ENCODE peak calls at places on chromosomes 7 and 10, in five cellular contexts. One of them, this sample, is unnamed.

GRCh38 chr7:131835141-131835540 is 278.7 kb upstream of the PODXL start:
- ATAC-seq in HCT116: no peak
- ATAC-seq in K562: no peak
- ATAC-seq in HepG2: no peak
- ATAC-seq in GM12878: no peak
- ATAC-seq in this sample: no peak

GRCh38 chr7:36116347-36117200 is 36.5 kb upstream of the EEPD1 start:
- ATAC-seq in HepG2: peak; percentile 66
- ATAC-seq in GM12878: no peak
- ATAC-seq in K562: no peak
- ATAC-seq in HCT116: peak; percentile 37
- ATAC-seq in this sample: no peak

GRCh38 chr10:84497978-84498377 is 169.6 kb downstream of the CCSER2 start:
- ATAC-seq in K562: no peak
- ATAC-seq in HepG2: peak; percentile 96
- ATAC-seq in GM12878: no peak
- ATAC-seq in HCT116: no peak
- ATAC-seq in this sample: no peak

GRCh38 chr7:123741940-123742339 is 6.9 kb downstream of the WASL start:
- ATAC-seq in GM12878: peak; percentile 18
- ATAC-seq in K562: no peak
- ATAC-seq in HCT116: no peak
- ATAC-seq in HepG2: peak; percentile 20
- ATAC-seq in this sample: no peak

GRCh38 chr7:115678049-115678982 is 352.2 kb downstream of the TFEC start:
- ATAC-seq in GM12878: no peak
- ATAC-seq in K562: no peak
- ATAC-seq in HepG2: peak; percentile 98
- ATAC-seq in HCT116: no peak
- ATAC-seq in this sample: no peak

GRCh38 chr10:124450010-124450782 is at the start of gene NKX1-2:
- ATAC-seq in HepG2: peak; percentile 47
- ATAC-seq in GM12878: no peak
- ATAC-seq in HCT116: peak; percentile 86
- ATAC-seq in K562: no peak
- ATAC-seq in this sample: no peak

GRCh38 chr10:36489928-36490279 is 635.5 kb upstream of the ANKRD30A start:
- ATAC-seq in HepG2: no peak
- ATAC-seq in K562: no peak
- ATAC-seq in GM12878: no peak
- ATAC-seq in HCT116: no peak
- ATAC-seq in this sample: no peak

GRCh38 chr10:72186633-72187330 is 29.0 kb upstream of the ANAPC16 start:
- ATAC-seq in K562: peak; percentile 34
- ATAC-seq in HCT116: no peak
- ATAC-seq in HepG2: no peak
- ATAC-seq in GM12878: no peak
- ATAC-seq in this sample: peak; percentile 96

GRCh38 chr10:72567421-72567820 is 58.5 kb downstream of the MICU1 start:
- ATAC-seq in HCT116: peak; percentile 80
- ATAC-seq in HepG2: no peak
- ATAC-seq in GM12878: no peak
- ATAC-seq in K562: no peak
- ATAC-seq in this sample: no peak

GRCh38 chr10:84415539-84416244 is 87.3 kb downstream of the CCSER2 start:
- ATAC-seq in GM12878: no peak
- ATAC-seq in HCT116: no peak
- ATAC-seq in HepG2: no peak
- ATAC-seq in K562: no peak
- ATAC-seq in this sample: no peak

GRCh38 chr7:131197920-131198610 is 129.6 kb upstream of the MKLN1 start:
- ATAC-seq in HepG2: no peak
- ATAC-seq in K562: no peak
- ATAC-seq in GM12878: no peak
- ATAC-seq in HCT116: peak; percentile 67
- ATAC-seq in this sample: no peak

GRCh38 chr7:2719007-2719406 is 31.0 kb downstream of the AMZ1 start:
- ATAC-seq in GM12878: peak; percentile 68
- ATAC-seq in HepG2: peak; percentile 61
- ATAC-seq in K562: no peak
- ATAC-seq in HCT116: peak; percentile 74
- ATAC-seq in this sample: no peak
- TF ChIP-seq CTCF in GM12878: peak; percentile 70
- TF ChIP-seq CTCF in HepG2: peak; percentile 64
- TF ChIP-seq CTCF in K562: peak; percentile 46
- TF ChIP-seq CTCF in HCT116: peak; percentile 30
- TF ChIP-seq CTCF in this sample: peak; percentile 33

DNA sequence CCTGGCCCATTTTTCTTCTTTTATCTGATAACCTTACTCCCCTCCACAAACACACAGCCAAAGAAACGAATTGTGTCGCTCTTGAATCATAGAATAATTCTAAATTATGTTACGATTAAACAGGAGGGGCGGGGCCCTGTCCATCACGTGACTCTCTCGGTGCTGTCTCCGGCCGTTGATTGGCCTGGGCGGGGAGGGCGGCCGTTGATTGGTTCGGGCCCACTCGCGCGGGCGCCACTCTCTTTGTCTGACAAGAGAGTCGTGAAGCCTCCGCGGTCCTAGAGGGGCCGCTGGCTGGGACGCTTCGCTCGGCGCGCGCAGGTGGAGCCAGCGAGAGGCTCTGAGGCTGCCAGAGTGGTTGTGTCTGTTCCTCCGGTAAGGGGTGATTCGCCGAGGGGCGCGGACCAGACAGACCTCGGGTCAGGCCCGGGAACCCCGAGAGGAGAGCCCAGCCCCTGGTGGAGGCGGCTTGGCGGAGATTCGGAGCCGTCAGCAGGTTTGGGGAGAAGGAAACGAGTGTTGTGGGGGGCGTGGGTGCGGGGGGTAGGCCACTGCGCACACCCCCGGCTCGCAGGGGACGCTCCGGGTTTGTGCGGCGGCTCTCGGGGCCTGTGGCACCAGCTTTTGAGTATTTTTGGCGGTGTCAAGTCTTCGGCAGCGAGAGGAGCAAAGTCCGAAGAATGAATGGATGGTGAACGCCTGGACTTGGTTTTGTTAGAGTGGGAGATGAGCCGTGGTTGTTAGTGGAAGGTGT is at the start of gene ZNF789:
- ATAC-seq in HCT116: peak; percentile 95
- ATAC-seq in K562: peak; percentile 97
- ATAC-seq in GM12878: peak; percentile 99
- ATAC-seq in HepG2: peak; percentile 95
- ATAC-seq in this sample: peak; percentile 100
- TF ChIP-seq POLR2A in HCT116: peak; percentile 74
- TF ChIP-seq POLR2A in K562: peak; percentile 94
- TF ChIP-seq POLR2A in GM12878: peak; percentile 92
- TF ChIP-seq POLR2A in HepG2: peak; percentile 79
- TF ChIP-seq POLR2A in this sample: peak; percentile 21

GRCh38 chr10:8060010-8060703 is 5.7 kb downstream of the GATA3 start:
- ATAC-seq in K562: no peak
- ATAC-seq in HepG2: no peak
- ATAC-seq in GM12878: peak; percentile 52
- ATAC-seq in HCT116: no peak
- ATAC-seq in this sample: no peak

GRCh38 chr10:8059191-8059936 is 4.9 kb downstream of the GATA3 start:
- ATAC-seq in HepG2: peak; percentile 25
- ATAC-seq in HCT116: no peak
- ATAC-seq in K562: no peak
- ATAC-seq in GM12878: no peak
- ATAC-seq in this sample: no peak

GRCh38 chr10:8063128-8063908 is 8.8 kb downstream of the GATA3 start:
- ATAC-seq in HepG2: no peak
- ATAC-seq in K562: no peak
- ATAC-seq in GM12878: no peak
- ATAC-seq in HCT116: no peak
- ATAC-seq in this sample: no peak

GRCh38 chr10:8060704-8061121 is 6.2 kb downstream of the GATA3 start:
- ATAC-seq in HepG2: no peak
- ATAC-seq in HCT116: no peak
- ATAC-seq in K562: no peak
- ATAC-seq in GM12878: peak; percentile 14
- ATAC-seq in this sample: no peak

GRCh38 chr10:8061274-8062211 is 7.1 kb downstream of the GATA3 start:
- ATAC-seq in K562: peak; percentile 24
- ATAC-seq in GM12878: peak; percentile 65
- ATAC-seq in HepG2: no peak
- ATAC-seq in HCT116: no peak
- ATAC-seq in this sample: no peak
- TF ChIP-seq POLR2AphosphoS5 in K562: no peak
- TF ChIP-seq POLR2AphosphoS5 in GM12878: no peak
- TF ChIP-seq POLR2AphosphoS5 in HepG2: no peak
- TF ChIP-seq POLR2AphosphoS5 in HCT116: no peak
- TF ChIP-seq POLR2AphosphoS5 in this sample: no peak

DNA sequence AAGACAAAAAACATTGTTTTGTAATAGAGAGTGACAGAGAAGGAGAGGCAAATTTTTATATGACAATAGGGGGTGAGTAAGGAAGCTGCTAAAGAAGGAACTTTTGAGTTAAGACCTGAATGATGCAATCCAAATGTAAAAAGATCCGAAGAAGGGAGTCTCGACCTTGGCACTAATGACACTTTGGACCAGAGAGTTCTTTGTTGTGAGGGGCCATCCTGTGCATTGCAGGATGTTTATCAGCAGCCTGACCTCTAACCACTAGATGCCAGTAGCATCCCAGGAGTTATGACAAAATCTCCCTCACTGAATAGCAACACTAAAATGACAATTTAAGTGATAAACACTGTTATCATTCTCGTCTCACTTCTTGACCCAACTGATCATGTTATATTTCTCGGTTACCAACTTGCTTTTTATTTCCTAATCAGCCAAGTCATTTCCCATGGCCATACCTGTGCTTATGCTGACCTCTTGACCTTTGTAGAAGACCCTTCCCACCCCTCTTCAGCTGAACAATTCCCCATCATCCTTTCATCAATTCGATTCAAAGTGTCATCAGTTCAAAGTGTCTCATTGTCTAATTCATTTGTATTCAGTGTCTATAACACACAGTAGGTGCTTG is 30.0 kb downstream of the DGKI start:
- ATAC-seq in K562: peak; percentile 74
- ATAC-seq in HCT116: no peak
- ATAC-seq in GM12878: peak; percentile 34
- ATAC-seq in HepG2: peak; percentile 74
- ATAC-seq in this sample: no peak
- TF ChIP-seq CTCF in K562: peak; percentile 63
- TF ChIP-seq CTCF in HCT116: peak; percentile 12
- TF ChIP-seq CTCF in GM12878: peak; percentile 32
- TF ChIP-seq CTCF in HepG2: peak; percentile 64
- TF ChIP-seq CTCF in this sample: peak; percentile 30

DNA sequence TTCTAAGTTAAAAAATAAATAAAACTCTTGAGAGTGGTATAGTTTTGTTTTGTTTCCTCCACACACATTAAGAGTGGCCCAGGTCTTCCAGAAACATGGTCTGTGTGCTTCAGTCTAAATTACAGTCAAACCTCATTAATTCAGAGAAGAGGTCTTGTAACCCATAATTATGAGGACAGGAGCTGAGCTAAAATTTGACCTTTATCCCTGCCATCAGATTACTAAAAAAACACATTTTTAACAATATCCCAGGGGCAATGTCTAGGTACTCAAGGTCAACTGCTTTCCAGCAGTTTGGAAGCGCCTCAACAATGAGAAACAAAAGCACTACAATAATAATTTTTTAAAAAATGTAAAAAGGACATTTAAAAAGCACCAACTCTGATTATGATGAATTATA is 184.1 kb upstream of the PFKP start:
- ATAC-seq in HCT116: no peak
- ATAC-seq in HepG2: no peak
- ATAC-seq in GM12878: no peak
- ATAC-seq in K562: no peak
- ATAC-seq in this sample: no peak
- TF ChIP-seq POLR2A in HCT116: no peak
- TF ChIP-seq POLR2A in HepG2: no peak
- TF ChIP-seq POLR2A in GM12878: no peak
- TF ChIP-seq POLR2A in K562: no peak
- TF ChIP-seq POLR2A in this sample: no peak

GRCh38 chr10:121231059-121231458 is 367.2 kb downstream of the FGFR2 start:
- ATAC-seq in K562: no peak
- ATAC-seq in HCT116: no peak
- ATAC-seq in GM12878: no peak
- ATAC-seq in HepG2: no peak
- ATAC-seq in this sample: no peak
- TF ChIP-seq POLR2AphosphoS5 in K562: no peak
- TF ChIP-seq POLR2AphosphoS5 in HCT116: no peak
- TF ChIP-seq POLR2AphosphoS5 in GM12878: no peak
- TF ChIP-seq POLR2AphosphoS5 in HepG2: no peak
- TF ChIP-seq POLR2AphosphoS5 in this sample: no peak

DNA sequence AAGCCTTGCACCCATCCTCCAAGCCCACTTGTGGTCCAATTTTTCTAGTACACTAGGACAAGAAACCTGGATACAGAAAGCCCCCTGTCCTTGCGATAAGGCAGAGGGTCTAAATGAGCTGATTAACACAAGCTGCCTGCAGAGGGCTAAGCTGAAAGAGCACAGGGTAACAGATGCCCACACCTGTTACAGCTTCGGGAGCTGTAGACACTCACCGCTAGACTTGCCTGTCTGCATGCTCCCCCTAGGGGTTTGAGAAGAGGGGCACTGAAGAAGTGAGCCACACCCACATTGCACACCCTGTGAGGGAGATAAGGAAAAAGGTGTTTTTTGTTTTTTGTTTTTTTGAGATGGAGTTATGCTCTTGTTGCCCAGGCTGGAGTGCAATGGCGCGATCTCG is 386.5 kb upstream of the AUTS2 start:
- ATAC-seq in GM12878: peak; percentile 69
- ATAC-seq in HCT116: no peak
- ATAC-seq in K562: peak; percentile 84
- ATAC-seq in HepG2: peak; percentile 69
- ATAC-seq in this sample: no peak
- TF ChIP-seq CTCF in GM12878: peak; percentile 27
- TF ChIP-seq CTCF in HCT116: no peak
- TF ChIP-seq CTCF in K562: peak; percentile 27
- TF ChIP-seq CTCF in HepG2: no peak
- TF ChIP-seq CTCF in this sample: no peak